ENCODE peak calls at places on chromosomes 1 and 21, in ten cellular contexts. T, K, M, X, A, O, W, Z, B and N are unnamed samples.

GRCh38 chr1:182484531-182485257 is 34.7 kb downstream of the RGSL1 start:
- DNase-seq in T (no peak), K (no peak), M (no peak), X (peak), A (no peak), O (no peak), W (no peak), Z (no peak), B (no peak), N (peak)

GRCh38 chr1:198683449-198683848 is 44.6 kb downstream of the PTPRC start:
- DNase-seq in T (no peak), K (no peak), M (no peak), X (no peak), A (no peak), O (no peak), W (no peak), Z (no peak), B (no peak), N (no peak)

GRCh38 chr1:104132386-104132973 is 382.8 kb downstream of the AMY1C start:
- DNase-seq in T (peak), K (no peak), M (no peak), X (no peak), A (peak), O (no peak), W (no peak), Z (no peak), B (no peak), N (no peak)

GRCh38 chr1:64171797-64172281 is 31.6 kb upstream of the UBE2U start:
- DNase-seq in T (peak), K (no peak), M (no peak), X (peak), A (peak), O (no peak), W (no peak), Z (no peak), B (no peak), N (peak)

GRCh38 chr1:233613252-233614172 is at the start of gene KCNK1:
- DNase-seq in T (peak), K (peak), M (peak), X (no peak), A (peak), O (peak), W (peak), Z (peak), B (peak), N (no peak)

GRCh38 chr1:44652445-44653106 is 21.7 kb downstream of the TMEM53 start:
- DNase-seq in T (peak), K (peak), M (peak), X (no peak), A (peak), O (peak), W (peak), Z (peak), B (no peak), N (no peak)

GRCh38 chr1:163056832-163057231 is 12.3 kb upstream of the RGS4 start:
- DNase-seq in T (peak), K (no peak), M (no peak), X (no peak), A (peak), O (no peak), W (no peak), Z (no peak), B (no peak), N (no peak)

GRCh38 chr1:119007672-119008482 is 19.7 kb upstream of the TBX15 start:
- DNase-seq in T (no peak), K (no peak), M (no peak), X (no peak), A (no peak), O (no peak), W (no peak), Z (no peak), B (no peak), N (no peak)

GRCh38 chr1:172935062-172935592 is 115.6 kb downstream of the TNFSF18 start:
- DNase-seq in T (no peak), K (no peak), M (no peak), X (no peak), A (peak), O (no peak), W (no peak), Z (no peak), B (no peak), N (no peak)

GRCh38 chr21:42061866-42062542 is 9.1 kb upstream of the UMODL1 start:
- DNase-seq in T (no peak), K (peak), M (no peak), X (no peak), A (no peak), O (no peak), W (no peak), Z (no peak), B (no peak), N (no peak)

GRCh38 chr21:26965567-26966359 is 1.1 kb downstream of the ADAMTS5 start:
- DNase-seq in T (no peak), K (peak), M (peak), X (no peak), A (peak), O (peak), W (peak), Z (peak), B (no peak), N (no peak)

GRCh38 chr1:19033516-19033840 is 77.0 kb upstream of the IFFO2 start:
- DNase-seq in T (no peak), K (peak), M (no peak), X (no peak), A (no peak), O (no peak), W (no peak), Z (no peak), B (no peak), N (no peak)

GRCh38 chr1:234727018-234727757 is 117.2 kb upstream of the IRF2BP2 start:
- DNase-seq in T (peak), K (no peak), M (no peak), X (peak), A (peak), O (no peak), W (peak), Z (no peak), B (no peak), N (peak)

GRCh38 chr1:17184822-17185484 is 20.0 kb upstream of the PADI1 start:
- DNase-seq in T (no peak), K (no peak), M (no peak), X (no peak), A (no peak), O (no peak), W (no peak), Z (no peak), B (no peak), N (no peak)

GRCh38 chr1:74362691-74363090 is 127.5 kb downstream of the TNNI3K start:
- DNase-seq in T (no peak), K (no peak), M (no peak), X (no peak), A (no peak), O (no peak), W (no peak), Z (no peak), B (no peak), N (no peak)

GRCh38 chr21:15015622-15016471 is 49.0 kb downstream of the NRIP1 start:
- DNase-seq in T (peak), K (no peak), M (no peak), X (no peak), A (peak), O (no peak), W (no peak), Z (no peak), B (no peak), N (no peak)

GRCh38 chr1:108692724-108693655 is 880 bp downstream of the PRPF38B start:
- DNase-seq in T (peak), K (peak), M (peak), X (peak), A (peak), O (no peak), W (peak), Z (peak), B (no peak), N (peak)

GRCh38 chr1:156804572-156805243 is 11.9 kb downstream of the SH2D2A start:
- DNase-seq in T (peak), K (no peak), M (no peak), X (no peak), A (peak), O (no peak), W (no peak), Z (no peak), B (no peak), N (no peak)

GRCh38 chr1:168340796-168341510 is 60.3 kb downstream of the TBX19 start:
- DNase-seq in T (no peak), K (no peak), M (no peak), X (no peak), A (no peak), O (no peak), W (no peak), Z (no peak), B (no peak), N (no peak)

GRCh38 chr1:18283601-18284385 is 176.2 kb downstream of the IGSF21 start:
- DNase-seq in T (no peak), K (no peak), M (no peak), X (peak), A (no peak), O (no peak), W (no peak), Z (no peak), B (no peak), N (peak)

GRCh38 chr1:16163882-16164820 is 8.3 kb upstream of the EPHA2 start:
- DNase-seq in T (peak), K (no peak), M (no peak), X (no peak), A (peak), O (no peak), W (no peak), Z (no peak), B (no peak), N (no peak)

GRCh38 chr1:5333326-5333725 is 658.9 kb downstream of the NPHP4 start:
- DNase-seq in T (no peak), K (no peak), M (no peak), X (no peak), A (no peak), O (no peak), W (no peak), Z (no peak), B (no peak), N (no peak)

GRCh38 chr1:92446990-92447681 is 39.6 kb downstream of the GFI1 start:
- DNase-seq in T (no peak), K (no peak), M (no peak), X (no peak), A (peak), O (no peak), W (no peak), Z (no peak), B (no peak), N (no peak)

GRCh38 chr21:34908424-34909055 is 140.6 kb downstream of the RUNX1 start:
- DNase-seq in T (no peak), K (no peak), M (no peak), X (no peak), A (no peak), O (no peak), W (peak), Z (no peak), B (no peak), N (no peak)

GRCh38 chr1:208423522-208423921 is 179.3 kb upstream of the PLXNA2 start:
- DNase-seq in T (no peak), K (no peak), M (no peak), X (no peak), A (no peak), O (no peak), W (no peak), Z (no peak), B (no peak), N (no peak)

GRCh38 chr1:210330279-210330866 is 1.7 kb downstream of the HHAT start:
- DNase-seq in T (peak), K (no peak), M (no peak), X (no peak), A (peak), O (no peak), W (no peak), Z (no peak), B (no peak), N (no peak)

GRCh38 chr1:245411245-245411644 is 256.5 kb downstream of the KIF26B start:
- DNase-seq in T (peak), K (no peak), M (no peak), X (no peak), A (peak), O (no peak), W (no peak), Z (no peak), B (no peak), N (no peak)

GRCh38 chr1:232282541-232282940 is 347.4 kb downstream of the SIPA1L2 start:
- DNase-seq in T (no peak), K (no peak), M (no peak), X (no peak), A (no peak), O (no peak), W (no peak), Z (no peak), B (no peak), N (no peak)

GRCh38 chr1:64187646-64188045 is 15.8 kb upstream of the UBE2U start:
- DNase-seq in T (no peak), K (no peak), M (no peak), X (no peak), A (no peak), O (no peak), W (no peak), Z (no peak), B (no peak), N (no peak)

GRCh38 chr1:200625381-200625824 is 4.9 kb upstream of the KIF14 start:
- DNase-seq in T (peak), K (no peak), M (no peak), X (peak), A (peak), O (no peak), W (no peak), Z (no peak), B (no peak), N (peak)

GRCh38 chr1:164644774-164645634 is 86.0 kb downstream of the PBX1 start:
- DNase-seq in T (peak), K (no peak), M (no peak), X (no peak), A (peak), O (no peak), W (no peak), Z (no peak), B (no peak), N (no peak)

DNA sequence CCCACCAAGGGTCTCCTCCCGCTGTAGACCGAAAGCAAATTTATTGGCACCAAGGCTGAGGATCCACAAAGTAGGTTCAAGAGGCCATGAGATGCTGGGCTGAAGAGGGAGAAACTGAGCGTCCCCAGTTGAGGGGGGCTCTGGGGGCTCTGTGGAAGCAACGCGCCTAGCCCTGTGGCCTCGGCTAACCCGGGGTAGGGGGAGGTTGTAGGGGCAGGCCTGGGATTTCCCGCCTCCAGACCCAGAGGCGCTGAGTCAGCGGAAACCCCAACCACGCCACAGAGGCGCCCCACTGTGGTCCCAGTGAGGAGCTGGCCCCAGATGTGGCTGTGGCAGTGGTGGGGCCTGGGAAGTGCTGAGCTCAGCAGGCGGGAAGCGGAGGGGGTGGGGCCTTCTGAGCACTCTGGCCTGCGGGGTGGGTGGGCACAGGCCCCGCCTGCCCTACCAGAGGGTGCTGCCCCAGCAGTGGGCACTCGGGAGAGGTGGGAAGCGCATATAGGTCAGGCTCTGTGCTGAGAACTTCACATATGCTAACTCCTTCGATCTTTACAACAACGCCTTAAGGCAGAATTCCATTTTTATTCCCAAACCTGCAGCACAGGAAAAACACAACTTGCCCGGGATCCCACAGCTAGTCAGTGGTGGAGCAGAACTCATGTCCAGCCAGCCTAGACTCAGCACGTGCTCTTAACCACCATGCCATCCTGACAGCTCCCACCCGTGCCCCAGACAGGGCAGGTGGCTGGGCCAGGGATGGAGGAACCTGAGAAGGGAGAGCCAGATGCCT is 1.5 kb upstream of the COL16A1 start:
- DNase-seq in T (peak), K (peak), M (peak), X (no peak), A (peak), O (peak), W (peak), Z (peak), B (peak), N (no peak)
- TF ChIP-seq CTCF in T (peak), K (peak), M (no peak), X (peak), A (peak), O (peak), W (peak), Z (peak), B (peak), N (peak)

GRCh38 chr1:110249256-110249655 is 39.1 kb downstream of the KCNC4 start:
- DNase-seq in T (no peak), K (no peak), M (no peak), X (no peak), A (no peak), O (no peak), W (peak), Z (no peak), B (no peak), N (no peak)

GRCh38 chr1:110250018-110250417 is 39.9 kb downstream of the KCNC4 start:
- DNase-seq in T (no peak), K (no peak), M (no peak), X (no peak), A (no peak), O (no peak), W (peak), Z (no peak), B (no peak), N (no peak)

GRCh38 chr1:110245876-110246620 is 35.9 kb downstream of the KCNC4 start:
- DNase-seq in T (no peak), K (no peak), M (no peak), X (no peak), A (no peak), O (no peak), W (no peak), Z (no peak), B (no peak), N (no peak)

GRCh38 chr1:110250749-110251148 is 40.6 kb downstream of the KCNC4 start:
- DNase-seq in T (no peak), K (no peak), M (no peak), X (no peak), A (no peak), O (no peak), W (peak), Z (no peak), B (no peak), N (no peak)

DNA sequence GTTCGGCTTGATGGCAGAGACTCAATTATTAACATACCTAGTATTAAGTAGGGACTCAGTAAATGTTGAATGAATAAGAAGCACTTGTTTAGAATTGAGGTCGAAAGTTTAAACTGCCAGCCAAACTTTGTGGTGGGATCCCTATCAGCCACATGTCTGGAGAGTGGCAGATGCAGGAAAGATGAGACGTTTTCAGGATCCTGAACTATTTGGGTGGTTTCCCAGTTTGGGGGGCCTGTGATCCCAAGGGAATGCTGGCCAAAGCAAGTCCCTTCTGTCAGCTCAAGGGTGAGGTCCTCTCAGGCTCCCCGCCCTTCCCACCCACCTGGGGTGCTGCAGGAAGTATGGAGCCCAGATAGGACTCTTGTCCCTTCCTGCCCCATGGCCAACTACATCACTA is 38.6 kb downstream of the KCNC4 start:
- DNase-seq in T (no peak), K (no peak), M (no peak), X (no peak), A (no peak), O (no peak), W (peak), Z (no peak), B (no peak), N (no peak)
- H3K4me3 ChIP-seq in T (no peak), K (no peak), M (no peak), X (no peak), A (no peak), O (no peak), W (no peak), Z (no peak), B (no peak), N (no peak)

GRCh38 chr1:59290173-59290954 is 6.5 kb upstream of the FGGY start:
- DNase-seq in T (peak), K (peak), M (peak), X (no peak), A (peak), O (no peak), W (no peak), Z (no peak), B (no peak), N (no peak)
- TF ChIP-seq CTCF in T (peak), K (peak), M (no peak), X (peak), A (peak), O (no peak), W (no peak), Z (peak), B (no peak), N (peak)

DNA sequence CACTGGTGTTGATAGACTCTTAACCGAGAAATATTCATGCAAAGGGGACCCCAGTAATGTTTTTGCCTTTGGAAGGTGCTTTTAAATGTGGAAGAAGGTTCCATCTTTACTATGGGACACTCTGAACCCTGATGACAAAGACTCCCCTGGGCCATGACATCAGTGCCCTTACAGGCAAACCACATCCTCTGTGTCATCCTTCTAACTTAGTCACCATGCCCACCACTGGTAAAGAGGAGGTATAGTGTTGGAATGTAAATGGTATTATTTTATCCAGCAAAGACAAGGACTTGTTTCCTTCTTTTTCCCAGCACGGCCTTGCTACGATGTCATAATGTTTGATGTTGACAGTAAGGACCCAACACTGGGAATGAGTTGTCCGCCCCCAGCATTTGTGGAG is 12.6 kb downstream of the METTL13 start:
- DNase-seq in T (peak), K (no peak), M (no peak), X (no peak), A (peak), O (no peak), W (no peak), Z (no peak), B (no peak), N (no peak)
- H3K4me3 ChIP-seq in T (no peak), K (no peak), M (no peak), X (no peak), A (no peak), O (no peak), W (no peak), Z (no peak), B (no peak), N (no peak)

GRCh38 chr1:28370220-28371010 is 875 bp downstream of the PHACTR4 start:
- DNase-seq in T (peak), K (peak), M (no peak), X (no peak), A (peak), O (no peak), W (peak), Z (no peak), B (no peak), N (no peak)
- TF ChIP-seq CTCF in T (no peak), K (peak), M (no peak), X (no peak), A (no peak), O (peak), W (peak), Z (peak), B (peak), N (peak)

GRCh38 chr1:62912028-62912638 is 128.2 kb downstream of the ATG4C start:
- DNase-seq in T (peak), K (no peak), M (no peak), X (no peak), A (peak), O (no peak), W (no peak), Z (no peak), B (no peak), N (no peak)
- H3K4me3 ChIP-seq in T (no peak), K (no peak), M (no peak), X (no peak), A (no peak), O (no peak), W (no peak), Z (no peak), B (no peak), N (no peak)

GRCh38 chr1:27858072-27858948 is 14.0 kb upstream of the THEMIS2 start:
- DNase-seq in T (peak), K (peak), M (peak), X (no peak), A (peak), O (peak), W (peak), Z (peak), B (peak), N (no peak)
- TF ChIP-seq CTCF in T (peak), K (peak), M (no peak), X (peak), A (peak), O (peak), W (peak), Z (peak), B (peak), N (peak)